ENCODE peak calls at places on chromosomes 2 and 18, in seven cellular contexts. K is PC-3; X is effector memory CD4-positive, alpha-beta T cell; W is EH; E is activated naive CD8-positive, alpha-beta T cell treated with anti-CD3 and anti-CD28 coated beads, Interleukin-2, amount 50 U/mL, for 16 hours; B is HFF-Myc; F is GM23338. S is an unnamed sample.

GRCh38 chr2:223597071-223597470 is 5.1 kb downstream of the SCG2 start:
- DNase-seq in B (no peak), E (no peak), X (no peak), F (no peak), K (peak), W (peak), S (no peak)

GRCh38 chr2:23436346-23437099 is 51.5 kb downstream of the KLHL29 start:
- DNase-seq in W (peak), K (peak), E (no peak), B (no peak), X (no peak), F (peak), S (no peak)

GRCh38 chr2:37984589-37984988 is 59.5 kb downstream of the RMDN2 start:
- DNase-seq in X (no peak), E (no peak), F (peak), W (peak), K (peak), B (no peak), S (peak)

GRCh38 chr2:9708683-9709538 is 78.1 kb upstream of the YWHAQ start:
- DNase-seq in K (no peak), X (no peak), W (no peak), F (no peak), B (no peak), E (no peak), S (no peak)

GRCh38 chr2:171957061-171957460 is 34.8 kb downstream of the HAT1 start:
- DNase-seq in X (no peak), W (peak), F (peak), E (no peak), B (peak), K (peak), S (peak)

GRCh38 chr18:66222174-66222573 is 381.7 kb downstream of the CDH19 start:
- DNase-seq in X (no peak), W (no peak), B (no peak), K (peak), E (no peak), F (no peak), S (no peak)

GRCh38 chr2:7773362-7773973 is 856.3 kb downstream of the RNF144A start:
- DNase-seq in B (no peak), E (no peak), F (no peak), W (peak), X (no peak), K (peak), S (no peak)

GRCh38 chr18:46324556-46324955 is 220.4 kb downstream of the HAUS1 start:
- DNase-seq in B (peak), F (peak), X (no peak), E (no peak), W (peak), K (peak), S (peak)

GRCh38 chr2:239188536-239188935 is 212.3 kb downstream of the HDAC4 start:
- DNase-seq in E (no peak), B (no peak), F (no peak), W (no peak), K (no peak), X (no peak), S (no peak)

GRCh38 chr2:162586311-162586710 is 242.4 kb downstream of the GCA start:
- DNase-seq in W (no peak), K (no peak), X (no peak), B (no peak), E (no peak), F (no peak), S (no peak)

GRCh38 chr2:159617651-159618050 is 1.3 kb upstream of the BAZ2B start:
- DNase-seq in X (no peak), B (no peak), K (peak), W (peak), F (peak), E (no peak), S (peak)

S was measured in left kidney.